ENCODE peak calls at places on chromosomes 4 and X, in eight cellular contexts. One of them, this sample, is unnamed.

GRCh38 chr4:13829457-13829856 is 201.9 kb upstream of the BOD1L1 start:
- DNase-seq in HCT116: no peak
- DNase-seq in GM12878: no peak
- DNase-seq in A549: no peak
- DNase-seq in H1: no peak
- DNase-seq in K562: no peak
- DNase-seq in endothelial cell of umbilical vein: no peak
- DNase-seq in HepG2: no peak
- DNase-seq in this sample: no peak

GRCh38 chr4:75343333-75343732 is 170.9 kb downstream of the RCHY1 start:
- DNase-seq in HCT116: no peak
- DNase-seq in GM12878: no peak
- DNase-seq in A549: no peak
- DNase-seq in H1: no peak
- DNase-seq in K562: no peak
- DNase-seq in endothelial cell of umbilical vein: no peak
- DNase-seq in HepG2: no peak
- DNase-seq in this sample: no peak

GRCh38 chr4:4344915-4345527 is 41.9 kb upstream of the NSG1 start:
- DNase-seq in HCT116: no peak
- DNase-seq in GM12878: peak
- DNase-seq in A549: no peak
- DNase-seq in H1: no peak
- DNase-seq in K562: no peak
- DNase-seq in endothelial cell of umbilical vein: no peak
- DNase-seq in HepG2: no peak
- DNase-seq in this sample: no peak

GRCh38 chrX:45515262-45516215 is 314.9 kb upstream of the DIPK2B start:
- DNase-seq in HCT116: peak
- DNase-seq in GM12878: no peak
- DNase-seq in A549: peak
- DNase-seq in H1: no peak
- DNase-seq in K562: peak
- DNase-seq in endothelial cell of umbilical vein: peak
- DNase-seq in HepG2: peak
- DNase-seq in this sample: peak

GRCh38 chr4:169051936-169052335 is 41.9 kb upstream of the CBR4 start:
- DNase-seq in HCT116: no peak
- DNase-seq in GM12878: no peak
- DNase-seq in A549: no peak
- DNase-seq in H1: no peak
- DNase-seq in K562: no peak
- DNase-seq in endothelial cell of umbilical vein: no peak
- DNase-seq in HepG2: no peak
- DNase-seq in this sample: no peak

GRCh38 chr4:179110816-179111215 is 1668.6 kb upstream of the AGA start:
- DNase-seq in HCT116: no peak
- DNase-seq in GM12878: no peak
- DNase-seq in A549: no peak
- DNase-seq in H1: no peak
- DNase-seq in K562: no peak
- DNase-seq in endothelial cell of umbilical vein: no peak
- DNase-seq in HepG2: no peak
- DNase-seq in this sample: no peak

GRCh38 chr4:21699437-21699836 is 249.1 kb downstream of the KCNIP4 start:
- DNase-seq in HCT116: no peak
- DNase-seq in GM12878: no peak
- DNase-seq in A549: no peak
- DNase-seq in H1: no peak
- DNase-seq in K562: no peak
- DNase-seq in endothelial cell of umbilical vein: no peak
- DNase-seq in HepG2: no peak
- DNase-seq in this sample: no peak

GRCh38 chr4:76489799-76490176 is 54.8 kb downstream of the SHROOM3 start:
- DNase-seq in HCT116: no peak
- DNase-seq in GM12878: no peak
- DNase-seq in A549: no peak
- DNase-seq in H1: no peak
- DNase-seq in K562: no peak
- DNase-seq in endothelial cell of umbilical vein: no peak
- DNase-seq in HepG2: no peak
- DNase-seq in this sample: no peak

DNA sequence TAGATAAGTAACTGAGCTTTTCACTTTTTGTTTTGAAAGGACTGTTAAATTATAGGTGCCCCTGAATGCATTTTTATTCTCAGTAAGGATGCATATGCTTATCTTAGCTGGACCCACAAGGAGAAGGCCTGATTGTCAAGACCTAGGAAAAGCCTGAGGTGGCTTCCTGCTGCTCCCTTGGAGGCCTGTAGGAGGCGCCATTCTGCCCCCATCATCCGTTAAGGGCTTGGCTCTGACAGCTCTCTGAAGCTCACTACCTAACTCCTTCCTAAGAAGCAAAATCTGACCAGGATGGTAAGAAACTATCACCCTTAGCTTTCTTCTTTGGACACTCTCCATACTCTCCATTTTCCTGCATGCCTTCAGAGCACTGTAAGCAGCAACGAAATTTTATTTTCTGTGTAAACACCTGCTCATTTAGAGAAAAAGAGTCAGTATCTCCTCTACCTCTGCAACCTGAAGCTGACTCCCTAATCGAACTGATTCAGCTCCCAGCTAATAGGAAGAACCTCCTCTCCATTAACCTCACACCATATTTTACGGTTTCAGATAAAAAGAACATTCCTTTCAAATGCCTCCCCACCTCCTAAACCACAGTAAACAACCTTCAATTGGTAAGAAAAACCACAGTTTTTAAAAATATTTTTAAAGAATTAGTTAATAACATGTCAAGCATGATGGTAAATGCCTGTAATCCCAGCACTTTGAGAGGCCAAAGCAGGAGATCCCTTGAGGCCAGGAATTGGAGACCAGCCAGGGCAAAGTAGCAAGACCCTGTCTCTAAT is 73.4 kb upstream of the EDNRA start:
- DNase-seq in HCT116: peak
- DNase-seq in GM12878: no peak
- DNase-seq in A549: peak
- DNase-seq in H1: peak
- DNase-seq in K562: peak
- DNase-seq in endothelial cell of umbilical vein: no peak
- DNase-seq in HepG2: no peak
- DNase-seq in this sample: peak
- TF ChIP-seq MAX in HCT116: no peak
- TF ChIP-seq MAX in GM12878: no peak
- TF ChIP-seq MAX in A549: no peak
- TF ChIP-seq MAX in H1: no peak
- TF ChIP-seq MAX in K562: no peak
- TF ChIP-seq MAX in endothelial cell of umbilical vein: no peak
- TF ChIP-seq MAX in HepG2: no peak
- TF ChIP-seq MAX in this sample: no peak

GRCh38 chrX:153800177-153800722 is 5.8 kb downstream of the SSR4 start:
- DNase-seq in HCT116: no peak
- DNase-seq in GM12878: no peak
- DNase-seq in A549: no peak
- DNase-seq in H1: no peak
- DNase-seq in K562: no peak
- DNase-seq in endothelial cell of umbilical vein: no peak
- DNase-seq in HepG2: no peak
- DNase-seq in this sample: no peak
- TF ChIP-seq POLR2A in HCT116: no peak
- TF ChIP-seq POLR2A in GM12878: peak
- TF ChIP-seq POLR2A in A549: no peak
- TF ChIP-seq POLR2A in H1: peak
- TF ChIP-seq POLR2A in K562: peak
- TF ChIP-seq POLR2A in endothelial cell of umbilical vein: peak
- TF ChIP-seq POLR2A in HepG2: no peak
- TF ChIP-seq POLR2A in this sample: no peak

DNA sequence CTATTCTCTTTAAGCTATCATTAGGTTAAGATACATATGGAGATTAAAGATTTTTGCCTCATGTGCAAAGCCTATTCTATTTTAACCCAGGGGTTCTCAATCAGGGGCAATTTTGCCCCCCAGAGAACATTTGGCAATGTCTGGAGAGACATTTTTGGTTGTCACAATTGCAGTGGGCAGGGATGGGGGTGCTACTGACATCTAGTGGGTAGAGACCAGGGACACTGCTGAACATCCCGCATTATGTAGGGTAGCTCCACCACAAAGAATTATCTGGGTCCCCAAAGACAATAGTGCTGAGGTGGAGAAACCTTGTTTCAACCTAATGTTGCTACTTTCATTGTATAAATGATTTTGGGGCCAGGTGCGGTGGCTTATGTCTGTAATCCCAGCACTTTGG is 13.2 kb upstream of the CA5B start:
- DNase-seq in HCT116: no peak
- DNase-seq in GM12878: no peak
- DNase-seq in A549: no peak
- DNase-seq in H1: no peak
- DNase-seq in K562: no peak
- DNase-seq in endothelial cell of umbilical vein: no peak
- DNase-seq in HepG2: no peak
- DNase-seq in this sample: no peak
- H3K4me3 ChIP-seq in HCT116: no peak
- H3K4me3 ChIP-seq in GM12878: no peak
- H3K4me3 ChIP-seq in A549: no peak
- H3K4me3 ChIP-seq in H1: no peak
- H3K4me3 ChIP-seq in K562: no peak
- H3K4me3 ChIP-seq in endothelial cell of umbilical vein: no peak
- H3K4me3 ChIP-seq in HepG2: no peak
- H3K4me3 ChIP-seq in this sample: no peak

DNA sequence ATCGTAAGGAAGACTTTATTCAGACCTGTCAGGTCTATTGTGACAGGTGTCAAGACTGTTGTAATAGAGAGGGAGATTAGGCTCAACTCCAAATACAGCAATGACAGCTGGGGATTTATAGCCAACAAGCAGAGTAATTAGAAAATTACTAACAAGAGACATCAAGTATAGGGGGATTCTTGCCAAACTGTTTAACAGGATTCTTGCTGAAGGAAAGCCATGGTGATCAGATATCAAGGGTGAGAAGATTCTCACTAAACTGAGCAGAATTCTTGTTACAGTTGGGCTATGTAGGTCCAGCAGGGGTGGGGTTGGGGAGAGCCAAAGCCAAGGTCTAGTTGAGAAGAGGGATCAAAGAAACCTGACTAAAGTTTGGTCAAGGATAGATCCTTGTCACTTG is 461.0 kb upstream of the GALNT7 start:
- DNase-seq in HCT116: no peak
- DNase-seq in GM12878: no peak
- DNase-seq in A549: no peak
- DNase-seq in H1: no peak
- DNase-seq in K562: no peak
- DNase-seq in endothelial cell of umbilical vein: no peak
- DNase-seq in HepG2: no peak
- DNase-seq in this sample: no peak
- TF ChIP-seq MAX in HCT116: no peak
- TF ChIP-seq MAX in GM12878: no peak
- TF ChIP-seq MAX in A549: no peak
- TF ChIP-seq MAX in H1: no peak
- TF ChIP-seq MAX in K562: no peak
- TF ChIP-seq MAX in endothelial cell of umbilical vein: no peak
- TF ChIP-seq MAX in HepG2: no peak
- TF ChIP-seq MAX in this sample: no peak